ENCODE peak calls at places on chromosome 7, in nine cellular contexts. One of them, this sample, is unnamed.

GRCh38 chr7:126541416-126541815 is 711.3 kb downstream of the GRM8 start:
- DNase-seq in fibroblast of pulmonary artery: no peak
- DNase-seq in HT1080: peak
- DNase-seq in AML-193: no peak
- DNase-seq in kidney tubule cell: peak
- DNase-seq in HFF-Myc: no peak
- DNase-seq in stromal cell of bone marrow: no peak
- DNase-seq in T-cell: no peak
- DNase-seq in ELR: peak
- DNase-seq in this sample: no peak

GRCh38 chr7:92856436-92856835 is 20.1 kb upstream of the CDK6 start:
- DNase-seq in ELR: no peak
- DNase-seq in HFF-Myc: no peak
- DNase-seq in T-cell: no peak
- DNase-seq in kidney tubule cell: no peak
- DNase-seq in stromal cell of bone marrow: no peak
- DNase-seq in HT1080: no peak
- DNase-seq in fibroblast of pulmonary artery: no peak
- DNase-seq in AML-193: no peak
- DNase-seq in this sample: no peak

GRCh38 chr7:17153571-17153970 is 144.9 kb upstream of the AHR start:
- DNase-seq in fibroblast of pulmonary artery: no peak
- DNase-seq in T-cell: no peak
- DNase-seq in ELR: peak
- DNase-seq in HFF-Myc: no peak
- DNase-seq in HT1080: no peak
- DNase-seq in stromal cell of bone marrow: no peak
- DNase-seq in kidney tubule cell: no peak
- DNase-seq in AML-193: no peak
- DNase-seq in this sample: no peak

GRCh38 chr7:127021019-127021738 is 231.6 kb downstream of the GRM8 start:
- DNase-seq in AML-193: no peak
- DNase-seq in stromal cell of bone marrow: no peak
- DNase-seq in T-cell: no peak
- DNase-seq in fibroblast of pulmonary artery: no peak
- DNase-seq in kidney tubule cell: no peak
- DNase-seq in HFF-Myc: no peak
- DNase-seq in HT1080: no peak
- DNase-seq in ELR: no peak
- DNase-seq in this sample: no peak

GRCh38 chr7:33888206-33888605 is 17.1 kb upstream of the BMPER start:
- DNase-seq in AML-193: no peak
- DNase-seq in ELR: peak
- DNase-seq in T-cell: no peak
- DNase-seq in HFF-Myc: no peak
- DNase-seq in fibroblast of pulmonary artery: no peak
- DNase-seq in kidney tubule cell: peak
- DNase-seq in HT1080: no peak
- DNase-seq in stromal cell of bone marrow: no peak
- DNase-seq in this sample: no peak

GRCh38 chr7:43522406-43523156 is 60.3 kb upstream of the STK17A start:
- DNase-seq in HFF-Myc: no peak
- DNase-seq in stromal cell of bone marrow: peak
- DNase-seq in fibroblast of pulmonary artery: peak
- DNase-seq in ELR: peak
- DNase-seq in T-cell: no peak
- DNase-seq in AML-193: no peak
- DNase-seq in kidney tubule cell: peak
- DNase-seq in HT1080: peak
- DNase-seq in this sample: peak

GRCh38 chr7:44376429-44377133 is 51.2 kb upstream of the CAMK2B start:
- DNase-seq in stromal cell of bone marrow: no peak
- DNase-seq in ELR: no peak
- DNase-seq in HFF-Myc: no peak
- DNase-seq in HT1080: no peak
- DNase-seq in AML-193: no peak
- DNase-seq in T-cell: no peak
- DNase-seq in kidney tubule cell: no peak
- DNase-seq in fibroblast of pulmonary artery: no peak
- DNase-seq in this sample: no peak

GRCh38 chr7:33674804-33675411 is 230.4 kb upstream of the BMPER start:
- DNase-seq in stromal cell of bone marrow: no peak
- DNase-seq in kidney tubule cell: no peak
- DNase-seq in fibroblast of pulmonary artery: no peak
- DNase-seq in ELR: no peak
- DNase-seq in T-cell: no peak
- DNase-seq in HFF-Myc: no peak
- DNase-seq in HT1080: no peak
- DNase-seq in AML-193: no peak
- DNase-seq in this sample: no peak

GRCh38 chr7:118109607-118110006 is 74.4 kb upstream of the LSM8 start:
- DNase-seq in HT1080: peak
- DNase-seq in stromal cell of bone marrow: no peak
- DNase-seq in HFF-Myc: no peak
- DNase-seq in ELR: no peak
- DNase-seq in AML-193: no peak
- DNase-seq in fibroblast of pulmonary artery: no peak
- DNase-seq in T-cell: no peak
- DNase-seq in kidney tubule cell: peak
- DNase-seq in this sample: no peak

GRCh38 chr7:133355325-133355708 is 102.4 kb downstream of the EXOC4 start:
- DNase-seq in ELR: peak
- DNase-seq in HFF-Myc: no peak
- DNase-seq in AML-193: no peak
- DNase-seq in stromal cell of bone marrow: peak
- DNase-seq in T-cell: no peak
- DNase-seq in fibroblast of pulmonary artery: peak
- DNase-seq in kidney tubule cell: no peak
- DNase-seq in HT1080: peak
- DNase-seq in this sample: no peak

GRCh38 chr7:94252124-94252523 is 142.6 kb upstream of the COL1A2 start:
- DNase-seq in HT1080: no peak
- DNase-seq in stromal cell of bone marrow: no peak
- DNase-seq in ELR: no peak
- DNase-seq in HFF-Myc: no peak
- DNase-seq in AML-193: no peak
- DNase-seq in fibroblast of pulmonary artery: no peak
- DNase-seq in T-cell: no peak
- DNase-seq in kidney tubule cell: no peak
- DNase-seq in this sample: no peak

GRCh38 chr7:108308276-108308675 is 148.0 kb downstream of the NRCAM start:
- DNase-seq in kidney tubule cell: peak
- DNase-seq in HT1080: no peak
- DNase-seq in stromal cell of bone marrow: no peak
- DNase-seq in T-cell: no peak
- DNase-seq in AML-193: no peak
- DNase-seq in fibroblast of pulmonary artery: no peak
- DNase-seq in ELR: no peak
- DNase-seq in HFF-Myc: no peak
- DNase-seq in this sample: no peak

GRCh38 chr7:94095359-94096009 is 91.3 kb upstream of the BET1 start:
- DNase-seq in AML-193: no peak
- DNase-seq in HFF-Myc: no peak
- DNase-seq in ELR: peak
- DNase-seq in T-cell: no peak
- DNase-seq in fibroblast of pulmonary artery: no peak
- DNase-seq in stromal cell of bone marrow: no peak
- DNase-seq in HT1080: peak
- DNase-seq in kidney tubule cell: no peak
- DNase-seq in this sample: no peak

GRCh38 chr7:24700446-24701044 is 56.7 kb downstream of the GSDME start:
- DNase-seq in T-cell: no peak
- DNase-seq in HFF-Myc: no peak
- DNase-seq in kidney tubule cell: peak
- DNase-seq in HT1080: no peak
- DNase-seq in fibroblast of pulmonary artery: no peak
- DNase-seq in ELR: peak
- DNase-seq in AML-193: no peak
- DNase-seq in stromal cell of bone marrow: no peak
- DNase-seq in this sample: no peak

GRCh38 chr7:133051066-133051465 is 30.8 kb downstream of the CHCHD3 start:
- DNase-seq in fibroblast of pulmonary artery: peak
- DNase-seq in T-cell: no peak
- DNase-seq in kidney tubule cell: peak
- DNase-seq in stromal cell of bone marrow: peak
- DNase-seq in AML-193: peak
- DNase-seq in ELR: peak
- DNase-seq in HFF-Myc: no peak
- DNase-seq in HT1080: no peak
- DNase-seq in this sample: peak

GRCh38 chr7:99108615-99109014 is 35.3 kb downstream of the SMURF1 start:
- DNase-seq in HFF-Myc: no peak
- DNase-seq in HT1080: no peak
- DNase-seq in stromal cell of bone marrow: no peak
- DNase-seq in ELR: peak
- DNase-seq in fibroblast of pulmonary artery: peak
- DNase-seq in T-cell: no peak
- DNase-seq in AML-193: no peak
- DNase-seq in kidney tubule cell: no peak
- DNase-seq in this sample: no peak

GRCh38 chr7:39130304-39130703 is 152.6 kb downstream of the POU6F2 start:
- DNase-seq in fibroblast of pulmonary artery: no peak
- DNase-seq in kidney tubule cell: peak
- DNase-seq in ELR: no peak
- DNase-seq in T-cell: no peak
- DNase-seq in stromal cell of bone marrow: no peak
- DNase-seq in HFF-Myc: no peak
- DNase-seq in AML-193: no peak
- DNase-seq in HT1080: no peak
- DNase-seq in this sample: no peak

GRCh38 chr7:7104314-7104698 is 78.0 kb upstream of the C1GALT1 start:
- DNase-seq in HFF-Myc: no peak
- DNase-seq in AML-193: no peak
- DNase-seq in kidney tubule cell: no peak
- DNase-seq in stromal cell of bone marrow: no peak
- DNase-seq in HT1080: no peak
- DNase-seq in T-cell: no peak
- DNase-seq in ELR: peak
- DNase-seq in fibroblast of pulmonary artery: peak
- DNase-seq in this sample: no peak

GRCh38 chr7:152089183-152089582 is 63.7 kb downstream of the GALNT11 start:
- DNase-seq in ELR: no peak
- DNase-seq in kidney tubule cell: no peak
- DNase-seq in fibroblast of pulmonary artery: no peak
- DNase-seq in T-cell: no peak
- DNase-seq in HT1080: no peak
- DNase-seq in AML-193: no peak
- DNase-seq in stromal cell of bone marrow: no peak
- DNase-seq in HFF-Myc: no peak
- DNase-seq in this sample: no peak

GRCh38 chr7:94088560-94088959 is 84.4 kb upstream of the BET1 start:
- DNase-seq in T-cell: no peak
- DNase-seq in fibroblast of pulmonary artery: peak
- DNase-seq in HFF-Myc: no peak
- DNase-seq in kidney tubule cell: peak
- DNase-seq in HT1080: peak
- DNase-seq in ELR: peak
- DNase-seq in AML-193: no peak
- DNase-seq in stromal cell of bone marrow: no peak
- DNase-seq in this sample: no peak

GRCh38 chr7:117323877-117324699 is 1.2 kb upstream of the WNT2 start:
- DNase-seq in AML-193: no peak
- DNase-seq in HT1080: no peak
- DNase-seq in T-cell: no peak
- DNase-seq in HFF-Myc: peak
- DNase-seq in kidney tubule cell: peak
- DNase-seq in fibroblast of pulmonary artery: peak
- DNase-seq in ELR: peak
- DNase-seq in stromal cell of bone marrow: no peak
- DNase-seq in this sample: peak

GRCh38 chr7:99193527-99194214 is 14.2 kb downstream of the KPNA7 start:
- DNase-seq in stromal cell of bone marrow: peak
- DNase-seq in ELR: peak
- DNase-seq in T-cell: no peak
- DNase-seq in HT1080: peak
- DNase-seq in fibroblast of pulmonary artery: peak
- DNase-seq in AML-193: no peak
- DNase-seq in HFF-Myc: no peak
- DNase-seq in kidney tubule cell: peak
- DNase-seq in this sample: no peak

GRCh38 chr7:461453-462172 is 58.0 kb downstream of the PDGFA start:
- DNase-seq in T-cell: no peak
- DNase-seq in ELR: peak
- DNase-seq in fibroblast of pulmonary artery: peak
- DNase-seq in kidney tubule cell: no peak
- DNase-seq in HT1080: peak
- DNase-seq in HFF-Myc: no peak
- DNase-seq in AML-193: no peak
- DNase-seq in stromal cell of bone marrow: no peak
- DNase-seq in this sample: no peak

GRCh38 chr7:95199779-95200558 is 124.4 kb downstream of the PON1 start:
- DNase-seq in fibroblast of pulmonary artery: peak
- DNase-seq in T-cell: no peak
- DNase-seq in AML-193: peak
- DNase-seq in kidney tubule cell: peak
- DNase-seq in HT1080: peak
- DNase-seq in stromal cell of bone marrow: peak
- DNase-seq in ELR: peak
- DNase-seq in HFF-Myc: no peak
- DNase-seq in this sample: peak

GRCh38 chr7:27188666-27189559 is 3.9 kb upstream of the HOXA11 start:
- DNase-seq in kidney tubule cell: peak
- DNase-seq in HT1080: no peak
- DNase-seq in AML-193: no peak
- DNase-seq in fibroblast of pulmonary artery: peak
- DNase-seq in HFF-Myc: no peak
- DNase-seq in T-cell: peak
- DNase-seq in ELR: peak
- DNase-seq in stromal cell of bone marrow: no peak
- DNase-seq in this sample: no peak

GRCh38 chr7:100516135-100516812 is 22.7 kb upstream of the AGFG2 start:
- DNase-seq in ELR: peak
- DNase-seq in AML-193: no peak
- DNase-seq in T-cell: peak
- DNase-seq in kidney tubule cell: peak
- DNase-seq in HT1080: peak
- DNase-seq in HFF-Myc: peak
- DNase-seq in stromal cell of bone marrow: peak
- DNase-seq in fibroblast of pulmonary artery: peak
- DNase-seq in this sample: peak

GRCh38 chr7:117728858-117729257 is 144.4 kb downstream of the CTTNBP2 start:
- DNase-seq in HT1080: no peak
- DNase-seq in AML-193: no peak
- DNase-seq in HFF-Myc: no peak
- DNase-seq in ELR: no peak
- DNase-seq in kidney tubule cell: peak
- DNase-seq in T-cell: no peak
- DNase-seq in fibroblast of pulmonary artery: no peak
- DNase-seq in stromal cell of bone marrow: no peak
- DNase-seq in this sample: no peak

GRCh38 chr7:50469181-50469580 is 19.0 kb upstream of the FIGNL1 start:
- DNase-seq in kidney tubule cell: no peak
- DNase-seq in ELR: no peak
- DNase-seq in T-cell: no peak
- DNase-seq in fibroblast of pulmonary artery: no peak
- DNase-seq in HFF-Myc: no peak
- DNase-seq in HT1080: no peak
- DNase-seq in AML-193: no peak
- DNase-seq in stromal cell of bone marrow: no peak
- DNase-seq in this sample: no peak

GRCh38 chr7:50711271-50712175 is 71.2 kb downstream of the GRB10 start:
- DNase-seq in T-cell: no peak
- DNase-seq in AML-193: no peak
- DNase-seq in fibroblast of pulmonary artery: no peak
- DNase-seq in ELR: no peak
- DNase-seq in HT1080: no peak
- DNase-seq in kidney tubule cell: peak
- DNase-seq in stromal cell of bone marrow: no peak
- DNase-seq in HFF-Myc: no peak
- DNase-seq in this sample: no peak

GRCh38 chr7:114082567-114082933 is 163.7 kb upstream of the PPP1R3A start:
- DNase-seq in HT1080: no peak
- DNase-seq in T-cell: no peak
- DNase-seq in AML-193: no peak
- DNase-seq in kidney tubule cell: no peak
- DNase-seq in stromal cell of bone marrow: no peak
- DNase-seq in HFF-Myc: no peak
- DNase-seq in ELR: no peak
- DNase-seq in fibroblast of pulmonary artery: no peak
- DNase-seq in this sample: no peak

GRCh38 chr7:100351657-100352058 is 6.3 kb upstream of the PILRB start:
- DNase-seq in HT1080: no peak
- DNase-seq in ELR: no peak
- DNase-seq in T-cell: no peak
- DNase-seq in stromal cell of bone marrow: no peak
- DNase-seq in AML-193: no peak
- DNase-seq in HFF-Myc: no peak
- DNase-seq in kidney tubule cell: no peak
- DNase-seq in fibroblast of pulmonary artery: no peak
- DNase-seq in this sample: no peak